ENCODE peak calls at places on chromosomes 6 and 20, in seven cellular contexts. X is posterior cingulate gyrus, A is NB4, R is NCI-H2029, K is NCI-H2081 treated with DMSO at 0.1 percent for 48 hours, L is amygdala, Z is A549. C is an unnamed sample.

GRCh38 chr6:86723729-86724128 is 213.6 kb upstream of the HTR1E start:
- DNase-seq in X (no peak), Z (peak; percentile 12), R (no peak), K (no peak), A (no peak), L (no peak), C (no peak)

GRCh38 chr20:24492698-24493097 is 23.3 kb downstream of the SYNDIG1 start:
- DNase-seq in X (no peak), R (no peak), A (no peak), K (no peak), L (no peak), Z (no peak), C (no peak)

GRCh38 chr20:2178328-2179232 is 77.0 kb downstream of the STK35 start:
- DNase-seq in A (no peak), X (no peak), L (no peak), K (no peak), Z (no peak), R (no peak), C (no peak)

GRCh38 chr20:25511183-25511582 is 74.1 kb downstream of the NINL start:
- DNase-seq in A (no peak), L (no peak), Z (no peak), X (no peak), R (no peak), K (no peak), C (no peak)

GRCh38 chr6:111534366-111534765 is 51.3 kb upstream of the REV3L start:
- DNase-seq in R (peak; percentile 88), K (no peak), X (peak; percentile 39), L (peak; percentile 49), Z (peak; percentile 7), A (peak; percentile 61), C (no peak)

GRCh38 chr6:49499121-49499520 is 602 bp upstream of the GLYATL3 start:
- DNase-seq in R (no peak), L (no peak), K (no peak), A (peak; percentile 55), Z (no peak), X (no peak), C (no peak)

GRCh38 chr6:112938656-112939055 is 591.5 kb downstream of the RFPL4B start:
- DNase-seq in L (no peak), A (no peak), R (no peak), K (no peak), Z (no peak), X (no peak), C (no peak)

GRCh38 chr20:24403410-24403809 is 66.0 kb upstream of the SYNDIG1 start:
- DNase-seq in K (no peak), X (no peak), L (no peak), Z (no peak), A (no peak), R (no peak), C (no peak)

GRCh38 chr6:44176935-44177509 is 18.4 kb downstream of the CAPN11 start:
- DNase-seq in Z (no peak), X (no peak), R (no peak), A (peak; percentile 87), K (no peak), L (no peak), C (no peak)

GRCh38 chr6:124669713-124670480 is 292.3 kb upstream of the RNF217 start:
- DNase-seq in K (no peak), Z (no peak), X (no peak), A (no peak), R (no peak), L (no peak), C (no peak)

GRCh38 chr20:32535953-32536823 is 48.9 kb downstream of the NOL4L start:
- DNase-seq in X (peak; percentile 78), A (peak; percentile 63), K (peak; percentile 91), L (peak; percentile 45), R (peak; percentile 93), Z (peak; percentile 41), C (peak; percentile 63)

GRCh38 chr6:106670236-106670635 is 40.9 kb downstream of the QRSL1 start:
- DNase-seq in Z (no peak), X (no peak), K (no peak), L (no peak), R (no peak), A (no peak), C (no peak)

GRCh38 chr6:138404666-138405337 is 779 bp downstream of the HEBP2 start:
- DNase-seq in L (no peak), K (no peak), Z (no peak), X (peak; percentile 16), A (peak; percentile 62), R (no peak), C (no peak)

GRCh38 chr6:155247618-155248017 is 16.2 kb upstream of the CLDN20 start:
- DNase-seq in R (no peak), L (no peak), A (no peak), X (no peak), K (no peak), Z (peak; percentile 56), C (no peak)

GRCh38 chr6:131952886-131953509 is 1.8 kb upstream of the CCN2 start:
- DNase-seq in Z (no peak), R (no peak), K (no peak), A (no peak), L (no peak), X (no peak), C (no peak)

GRCh38 chr6:26401389-26401986 is 587 bp upstream of the BTN3A1 start:
- DNase-seq in Z (no peak), X (no peak), R (no peak), A (no peak), K (no peak), L (no peak), C (no peak)

GRCh38 chr6:3697609-3698008 is 53.9 kb downstream of the PXDC1 start:
- DNase-seq in Z (no peak), R (no peak), A (no peak), K (no peak), L (no peak), X (no peak), C (no peak)

GRCh38 chr6:44100088-44100550 is 27.1 kb downstream of the MRPL14 start:
- DNase-seq in R (no peak), L (no peak), X (no peak), A (peak; percentile 47), Z (peak; percentile 39), K (no peak), C (no peak)

GRCh38 chr6:144104898-144105487 is 9.6 kb upstream of the SF3B5 start:
- DNase-seq in L (no peak), R (peak; percentile 12), A (peak; percentile 82), X (no peak), Z (peak; percentile 67), K (peak; percentile 23), C (peak; percentile 20)

GRCh38 chr20:57659789-57660509 is 39.7 kb upstream of the ZBP1 start:
- DNase-seq in Z (no peak), A (no peak), R (no peak), X (peak; percentile 7), L (no peak), K (no peak), C (no peak)

GRCh38 chr6:147080215-147080614 is 124.0 kb upstream of the STXBP5 start:
- DNase-seq in Z (no peak), A (no peak), R (peak; percentile 31), L (no peak), K (no peak), X (no peak), C (no peak)

GRCh38 chr20:741620-742019 is 26.7 kb downstream of the SLC52A3 start:
- DNase-seq in Z (no peak), A (no peak), X (no peak), L (no peak), K (no peak), R (no peak), C (no peak)